ENCODE peak calls at places on chromosomes 4 and X, in six cellular contexts. B is transverse colon, A is testis, C is stomach, E is HCT116, H is A549. N is an unnamed sample.
A peak's percentile ranks its signal among the peaks of the same experiment; 100 is the strongest.

GRCh38 chr4:53196872-53197759 is 168.7 kb downstream of the SCFD2 start:
- DNase-seq in B (no peak), A (no peak), H (peak; percentile 69), C (no peak), E (peak; percentile 70), N (peak; percentile 84)

GRCh38 chrX:154486396-154487207 is at the start of gene UBL4A:
- DNase-seq in B (peak; percentile 63), H (peak; percentile 33), E (peak; percentile 12), A (peak; percentile 53), C (peak; percentile 63), N (peak; percentile 81)

GRCh38 chrX:72126048-72126415 is 5.7 kb downstream of the RTL5 start:
- DNase-seq in C (no peak), H (no peak), A (no peak), E (no peak), B (no peak), N (no peak)

GRCh38 chr4:109548655-109549054 is 11.4 kb upstream of the MCUB start:
- DNase-seq in A (no peak), E (no peak), C (no peak), H (no peak), B (no peak), N (no peak)

GRCh38 chr4:123776267-123776666 is 379.7 kb downstream of the SPRY1 start:
- DNase-seq in E (no peak), B (no peak), A (no peak), C (no peak), H (no peak), N (no peak)

GRCh38 chr4:15649914-15650545 is 5.1 kb downstream of the FBXL5 start:
- DNase-seq in B (peak; percentile 29), A (peak; percentile 34), H (peak; percentile 65), E (peak; percentile 45), C (no peak), N (peak; percentile 87)

GRCh38 chr4:173057442-173057841 is 111.2 kb upstream of the GALNT7 start:
- DNase-seq in C (no peak), A (no peak), B (no peak), E (no peak), H (no peak), N (no peak)

GRCh38 chr4:55183926-55184599 is 58.7 kb upstream of the KDR start:
- DNase-seq in E (peak; percentile 87), B (no peak), C (peak; percentile 27), H (peak; percentile 53), A (no peak), N (no peak)

GRCh38 chr4:48431401-48431800 is 51.7 kb upstream of the SLC10A4 start:
- DNase-seq in C (no peak), E (no peak), A (no peak), B (no peak), H (no peak), N (no peak)

GRCh38 chr4:40747436-40747835 is 2.3 kb upstream of the NSUN7 start:
- DNase-seq in C (no peak), H (no peak), E (no peak), A (no peak), B (no peak), N (no peak)

GRCh38 chrX:114165537-114165936 is 418.3 kb upstream of the HTR2C start:
- DNase-seq in H (no peak), E (no peak), A (no peak), B (no peak), C (no peak), N (no peak)

GRCh38 chrX:150715180-150715579 is 22.0 kb downstream of the MTMR1 start:
- DNase-seq in B (no peak), C (no peak), A (no peak), H (no peak), E (no peak), N (no peak)

GRCh38 chr4:109319156-109319555 is 16.7 kb upstream of the COL25A1 start:
- DNase-seq in H (no peak), C (no peak), A (no peak), E (no peak), B (no peak), N (no peak)

GRCh38 chr4:180160195-180160985 is 2082.8 kb upstream of the TENM3 start:
- DNase-seq in E (no peak), C (no peak), B (no peak), A (no peak), H (no peak), N (no peak)

GRCh38 chr4:163871078-163871477 is 376.6 kb downstream of the TMA16 start:
- DNase-seq in C (no peak), A (no peak), H (no peak), B (no peak), E (no peak), N (no peak)

GRCh38 chrX:97330150-97330549 is 446.4 kb downstream of the RPA4 start:
- DNase-seq in C (no peak), E (no peak), H (no peak), A (no peak), B (no peak), N (no peak)

GRCh38 chr4:102572452-102572851 is 71.3 kb downstream of the NFKB1 start:
- DNase-seq in A (no peak), B (no peak), H (no peak), E (no peak), C (no peak), N (no peak)

GRCh38 chrX:72641601-72642000 is 69.0 kb upstream of the HDAC8 start:
- DNase-seq in C (no peak), E (no peak), H (no peak), A (no peak), B (no peak), N (no peak)

GRCh38 chr4:39712819-39713607 is 15.1 kb downstream of the UBE2K start:
- DNase-seq in E (no peak), A (peak; percentile 26), C (no peak), H (no peak), B (no peak), N (no peak)

GRCh38 chrX:16479206-16479869 is 170.6 kb upstream of the S100G start:
- DNase-seq in B (no peak), C (no peak), H (peak; percentile 9), E (no peak), A (no peak), N (peak; percentile 1)

GRCh38 chr4:24754586-24754985 is 40.8 kb upstream of the SOD3 start:
- DNase-seq in C (no peak), E (no peak), B (no peak), A (no peak), H (peak; percentile 29), N (no peak)

GRCh38 chr4:88411491-88412101 is 32.9 kb downstream of the HERC6 start:
- DNase-seq in E (no peak), H (no peak), B (no peak), C (no peak), A (no peak), N (no peak)

GRCh38 chrX:11040976-11041375 is 70.2 kb upstream of the HCCS start:
- DNase-seq in B (no peak), E (no peak), A (no peak), C (no peak), H (no peak), N (no peak)

GRCh38 chrX:68332156-68332823 is 101.0 kb downstream of the OPHN1 start:
- DNase-seq in H (no peak), E (no peak), A (no peak), B (no peak), C (no peak), N (no peak)

GRCh38 chrX:81201692-81202412 is at the start of the genes HMGN5 and SH3BGRL:
- DNase-seq in A (peak; percentile 90), C (peak; percentile 78), H (peak; percentile 82), B (peak; percentile 83), E (peak; percentile 56), N (peak; percentile 85)
- TF ChIP-seq POLR2A in A (no peak), C (no peak), H (peak; percentile 22), B (peak; percentile 20), E (peak; percentile 31), N (peak; percentile 66)

DNA sequence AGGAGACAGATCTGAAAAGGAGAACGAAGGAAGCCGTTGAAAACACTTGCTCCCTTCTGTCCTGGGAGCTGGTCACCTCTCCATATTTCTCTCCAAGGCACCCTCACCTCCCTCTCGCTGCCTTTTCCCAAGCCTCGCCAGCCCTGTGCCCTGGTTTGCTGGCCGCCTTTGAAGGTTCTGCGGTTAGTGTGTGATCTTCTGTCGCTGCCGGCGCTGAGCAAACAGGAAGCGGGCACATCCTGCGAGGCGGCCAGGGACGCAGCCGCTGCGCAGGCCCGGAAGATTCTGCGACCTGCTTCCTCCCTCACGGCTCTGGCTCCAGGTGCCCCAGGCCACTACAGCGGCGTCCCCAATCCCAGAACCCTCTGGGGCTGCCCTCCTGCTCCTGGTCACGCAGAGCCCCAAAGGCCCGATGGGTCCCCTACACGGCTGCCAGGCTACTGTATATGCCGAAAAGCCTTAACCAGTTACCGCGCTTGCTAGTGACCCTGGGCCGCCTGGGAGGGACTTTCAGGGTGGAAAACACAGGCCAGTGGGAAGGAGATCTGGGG is 2.5 kb upstream of the SASH3 start:
- DNase-seq in H (no peak), C (peak; percentile 71), B (peak; percentile 75), A (peak; percentile 17), E (no peak), N (peak; percentile 12)
- TF ChIP-seq POLR2A in H (no peak), C (no peak), B (peak; percentile 34), A (no peak), E (no peak), N (peak; percentile 20)

DNA sequence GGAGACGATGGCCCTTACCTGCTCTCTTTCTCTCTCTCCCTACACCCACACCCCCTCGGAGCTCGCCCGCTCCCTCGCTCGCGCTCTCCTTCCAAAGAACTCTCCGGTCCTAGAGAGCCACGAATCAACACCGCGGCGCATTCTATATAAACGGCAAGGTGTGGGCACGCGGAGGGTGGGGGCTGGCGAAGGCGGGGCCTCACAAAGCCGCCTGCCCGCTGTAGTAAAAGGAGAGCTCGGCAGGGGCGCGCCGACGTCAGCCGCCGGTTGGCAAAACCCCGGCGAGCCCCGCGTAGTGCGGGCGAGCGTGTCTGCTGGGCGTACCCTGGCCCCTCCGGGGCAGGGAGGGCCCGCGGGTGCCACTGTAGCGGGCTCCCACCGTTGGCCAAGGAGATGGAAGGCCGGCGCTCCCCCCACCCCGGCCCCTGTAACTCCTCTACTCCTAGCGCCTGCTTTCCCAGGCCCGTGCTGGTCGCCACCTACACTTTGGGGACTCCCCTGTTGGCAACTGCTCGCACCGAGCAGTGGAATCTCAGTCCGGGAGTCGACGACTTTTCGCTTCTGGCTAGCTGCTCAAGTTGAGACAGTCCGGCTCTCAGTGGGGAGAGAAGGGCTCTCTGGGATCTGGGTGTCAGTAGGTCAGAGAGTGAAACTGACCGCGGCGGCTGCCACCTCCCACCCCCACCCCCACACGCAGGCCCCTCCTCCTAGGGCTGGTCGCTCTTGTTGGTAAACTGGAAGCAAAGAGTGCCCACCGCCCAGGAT is 325.5 kb upstream of the F9 start:
- DNase-seq in B (peak; percentile 26), E (no peak), H (peak; percentile 14), C (peak; percentile 73), A (peak; percentile 46), N (no peak)
- TF ChIP-seq POLR2A in B (no peak), E (no peak), H (no peak), C (no peak), A (no peak), N (no peak)

DNA sequence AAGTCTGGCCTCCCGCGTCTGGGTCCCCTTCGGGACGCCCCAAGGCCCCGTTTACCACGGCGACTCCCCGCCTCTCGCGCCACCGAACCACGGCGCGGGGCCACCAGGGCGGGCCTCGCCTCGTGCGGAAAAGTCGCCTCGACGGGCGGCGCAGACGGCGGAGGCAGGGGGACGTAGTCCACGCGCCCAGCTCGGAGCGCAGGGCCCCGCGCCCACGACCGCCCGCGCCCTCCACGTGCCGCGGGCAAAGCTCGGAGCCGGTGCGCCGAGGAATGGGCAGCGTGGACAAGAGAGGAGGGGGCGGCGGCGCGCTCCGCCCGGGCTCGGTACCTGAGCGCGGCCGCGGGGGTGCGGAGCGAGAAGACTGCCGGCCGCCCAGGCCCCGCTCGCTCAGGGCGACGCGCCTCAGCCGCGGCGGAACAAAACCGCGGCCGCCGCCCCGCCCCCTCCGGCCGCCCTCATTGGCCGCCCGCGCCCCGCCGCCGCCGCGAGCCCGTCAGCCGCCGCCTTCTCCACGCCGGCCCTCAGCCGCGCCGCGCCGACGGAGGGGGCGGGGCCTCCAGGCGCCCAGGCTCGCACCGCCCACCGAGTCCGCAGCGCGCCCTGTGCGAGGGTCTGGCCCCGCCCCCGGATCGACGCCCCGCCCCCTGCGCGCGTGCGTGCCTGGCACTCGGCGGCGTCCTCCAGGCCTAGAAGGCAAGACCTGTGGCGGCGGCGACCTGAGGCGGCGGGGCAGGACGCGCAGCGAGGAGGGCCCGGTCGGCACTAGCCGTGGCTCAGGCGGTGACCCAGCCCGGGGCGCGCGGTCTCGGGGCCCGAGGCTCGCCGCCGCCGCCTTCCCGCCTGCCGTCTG is at the start of gene FAM53A:
- DNase-seq in C (peak; percentile 97), H (peak; percentile 84), E (peak; percentile 57), A (peak; percentile 94), B (peak; percentile 96), N (peak; percentile 93)
- TF ChIP-seq POLR2A in C (no peak), H (peak; percentile 10), E (no peak), A (no peak), B (no peak), N (peak; percentile 40)